ENCODE peak calls at places on chromosomes 6 and 20, in four cellular contexts. B is IMR-90, A is neuronal stem cell, R is mesendoderm. H is an unnamed sample.

GRCh38 chr6:33570806-33571636 is 9.1 kb downstream of the BAK1 start:
- DNase-seq in R (peak), B (peak), A (peak), H (peak)

GRCh38 chr20:42483694-42484303 is 705.9 kb downstream of the PTPRT start:
- DNase-seq in R (peak), B (no peak), A (peak), H (no peak)

GRCh38 chr20:51193066-51193772 is 170.3 kb upstream of the KCNG1 start:
- DNase-seq in B (peak), A (no peak), R (no peak), H (no peak)

GRCh38 chr6:33144373-33144772 is 47.9 kb downstream of the COL11A2 start:
- DNase-seq in B (no peak), R (no peak), A (no peak), H (no peak)

GRCh38 chr6:109781001-109781400 is 89.9 kb downstream of the FIG4 start:
- DNase-seq in R (no peak), A (no peak), B (no peak), H (no peak)

GRCh38 chr6:99822741-99823512 is 171.1 kb downstream of the MCHR2 start:
- DNase-seq in B (peak), A (peak), R (peak), H (peak)

GRCh38 chr6:157867155-157867559 is 44.1 kb downstream of the SNX9 start:
- DNase-seq in R (no peak), A (no peak), B (peak), H (no peak)

GRCh38 chr6:140001851-140002301 is 627.4 kb upstream of the CITED2 start:
- DNase-seq in R (no peak), A (no peak), B (peak), H (no peak)

GRCh38 chr20:40339661-40340449 is 349.2 kb downstream of the MAFB start:
- DNase-seq in B (no peak), A (no peak), R (no peak), H (peak)

GRCh38 chr6:17653198-17653881 is 53.2 kb downstream of the FAM8A1 start:
- DNase-seq in A (no peak), R (no peak), B (no peak), H (no peak)

GRCh38 chr6:82984720-82985119 is 80.9 kb downstream of the UBE3D start:
- DNase-seq in A (no peak), B (no peak), R (no peak), H (no peak)

GRCh38 chr6:17600527-17601388 is 656 bp downstream of the FAM8A1 start:
- DNase-seq in B (peak), A (peak), R (peak), H (peak)

GRCh38 chr20:50242863-50243609 is 52.4 kb downstream of the CEBPB start:
- DNase-seq in B (no peak), A (no peak), R (no peak), H (peak)

DNA sequence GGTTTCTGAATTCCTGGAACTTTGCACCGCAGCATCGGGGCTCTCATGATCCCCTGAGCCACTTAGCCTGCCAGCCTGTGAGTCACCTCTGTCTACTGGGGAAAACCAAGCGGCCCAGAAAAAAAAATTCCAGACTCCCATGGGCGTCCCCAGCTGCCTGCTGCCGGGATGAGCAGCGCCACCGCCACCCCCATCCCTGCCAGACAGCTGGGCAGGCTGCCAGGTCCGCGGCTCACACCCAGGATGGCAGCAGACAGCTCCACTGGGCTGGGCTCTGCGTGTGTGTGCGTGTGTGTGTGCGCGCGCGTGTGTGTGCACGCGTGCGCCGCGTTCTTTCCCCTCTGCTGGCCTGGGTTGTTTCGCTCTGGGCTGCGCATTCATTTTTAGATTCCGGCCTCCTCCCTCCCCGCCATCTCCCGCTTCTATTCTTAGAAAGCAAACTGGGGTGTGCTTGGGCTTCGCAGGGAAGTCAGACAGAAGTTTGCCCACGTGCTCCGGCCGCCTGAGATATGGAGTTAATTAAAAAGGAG is 38.9 kb upstream of the PMEPA1 start:
- DNase-seq in B (peak), A (peak), R (peak), H (peak)
- H3K4me3 ChIP-seq in B (peak), A (no peak), R (no peak), H (no peak)

GRCh38 chr20:63955281-63955845 is 853 bp downstream of the UCKL1 start:
- DNase-seq in A (no peak), B (no peak), R (peak), H (peak)
- H4K8ac ChIP-seq in A (no peak), B (peak), R (no peak), H (peak)

GRCh38 chr6:142946924-142947701 is 2.1 kb upstream of the HIVEP2 start:
- DNase-seq in A (peak), R (peak), B (peak), H (peak)
- H3K9ac ChIP-seq in A (peak), R (peak), B (peak), H (no peak)

GRCh38 chr6:91341473-91341872 is 754.6 kb upstream of the MAP3K7 start:
- DNase-seq in B (no peak), R (no peak), A (no peak), H (no peak)

GRCh38 chr6:91337967-91338366 is 751.1 kb upstream of the MAP3K7 start:
- DNase-seq in R (no peak), A (no peak), B (no peak), H (no peak)

GRCh38 chr6:91340998-91341397 is 754.1 kb upstream of the MAP3K7 start:
- DNase-seq in B (no peak), A (no peak), R (no peak), H (no peak)
- H3K4me3 ChIP-seq in B (no peak), A (no peak), R (no peak), H (no peak)

DNA sequence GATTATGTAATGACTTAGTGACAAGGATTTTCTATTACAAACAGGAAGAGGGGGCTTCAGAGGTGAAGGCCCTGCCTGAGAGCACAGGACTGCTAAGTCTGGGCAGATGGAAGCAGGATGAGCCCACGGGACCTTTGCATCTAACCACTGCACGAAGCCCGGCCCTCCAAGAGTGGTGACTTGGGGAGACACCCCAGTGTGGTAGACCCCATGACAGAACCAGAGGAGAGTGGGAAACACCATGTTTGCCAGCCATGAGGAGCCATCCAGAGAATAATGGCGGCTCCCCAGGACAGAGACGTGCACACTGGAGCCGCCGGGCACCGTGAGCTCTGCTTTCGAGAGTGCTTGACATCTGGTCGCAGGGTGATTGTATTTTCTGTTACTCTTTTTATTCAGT is 339.6 kb downstream of the THBS2 start:
- DNase-seq in R (no peak), A (no peak), B (no peak), H (no peak)
- H4K8ac ChIP-seq in R (no peak), A (no peak), B (no peak), H (no peak)

GRCh38 chr20:8807480-8808179 is 261.3 kb upstream of the PLCB4 start:
- DNase-seq in A (no peak), B (no peak), R (no peak), H (no peak)

GRCh38 chr20:8809107-8809953 is 259.6 kb upstream of the PLCB4 start:
- DNase-seq in R (no peak), A (no peak), B (no peak), H (no peak)

GRCh38 chr20:8812818-8813217 is 256.1 kb upstream of the PLCB4 start:
- DNase-seq in R (peak), B (no peak), A (no peak), H (no peak)

GRCh38 chr20:8808180-8808535 is 260.7 kb upstream of the PLCB4 start:
- DNase-seq in R (no peak), A (no peak), B (no peak), H (no peak)

GRCh38 chr20:8811801-8812594 is 256.9 kb upstream of the PLCB4 start:
- DNase-seq in R (peak), A (no peak), B (no peak), H (no peak)
- H3K9ac ChIP-seq in R (no peak), A (no peak), B (no peak), H (no peak)